ENCODE peak calls at places on chromosomes 1 and 21, in seven cellular contexts. R is stimulated activated CD4-positive, alpha-beta T cell treated with anti-CD3 and anti-CD28 coated beads, Interleukin-15, amount 100 ng/mL, for 48 hours; G is stomach; E is A549; K is neuronal stem cell; S is breast epithelium; T is PC-9. Q is an unnamed sample.
A peak's percentile ranks its signal among the peaks of the same experiment; 100 is the strongest.

GRCh38 chr1:2499986-2500596 is 24.0 kb downstream of the PLCH2 start:
- DNase-seq in R (no peak), G (no peak), E (no peak), K (no peak), S (no peak), T (no peak), Q (no peak)

GRCh38 chr1:21647431-21648373 is 21.5 kb downstream of the RAP1GAP start:
- DNase-seq in R (no peak), G (no peak), E (no peak), K (peak; percentile 80), S (no peak), T (peak; percentile 38), Q (no peak)

GRCh38 chr21:33406493-33406892 is 3.3 kb downstream of the IFNGR2 start:
- DNase-seq in R (no peak), G (no peak), E (no peak), K (no peak), S (no peak), T (no peak), Q (no peak)

GRCh38 chr1:32106663-32107273 is 1.1 kb upstream of the KPNA6 start:
- DNase-seq in R (no peak), G (no peak), E (no peak), K (no peak), S (no peak), T (no peak), Q (no peak)

GRCh38 chr1:182806015-182806678 is 16.6 kb downstream of the NPL start:
- DNase-seq in R (no peak), G (no peak), E (no peak), K (no peak), S (no peak), T (no peak), Q (no peak)

GRCh38 chr21:34743831-34744230 is 75.0 kb downstream of the CLIC6 start:
- DNase-seq in R (no peak), G (peak; percentile 63), E (no peak), K (no peak), S (peak; percentile 82), T (peak; percentile 78), Q (peak; percentile 72)

GRCh38 chr1:221759436-221759835 is 17.5 kb upstream of the DUSP10 start:
- DNase-seq in R (no peak), G (no peak), E (no peak), K (no peak), S (no peak), T (no peak), Q (no peak)

GRCh38 chr1:231357831-231358354 is 19.8 kb downstream of the SPRTN start:
- DNase-seq in R (no peak), G (peak; percentile 33), E (peak; percentile 52), K (peak; percentile 38), S (no peak), T (peak; percentile 14), Q (no peak)

GRCh38 chr1:27203946-27204345 is 30.5 kb upstream of the WDTC1 start:
- DNase-seq in R (no peak), G (no peak), E (no peak), K (no peak), S (no peak), T (no peak), Q (no peak)

GRCh38 chr1:21313146-21313885 is 23.1 kb upstream of the ECE1 start:
- DNase-seq in R (no peak), G (no peak), E (no peak), K (no peak), S (no peak), T (no peak), Q (no peak)

GRCh38 chr1:18927654-18928272 is 25.4 kb upstream of the ALDH4A1 start:
- DNase-seq in R (peak; percentile 25), G (no peak), E (no peak), K (no peak), S (no peak), T (peak; percentile 46), Q (no peak)

GRCh38 chr1:92980732-92981647 is 19.7 kb upstream of the DIPK1A start:
- DNase-seq in R (no peak), G (no peak), E (no peak), K (no peak), S (no peak), T (no peak), Q (no peak)

GRCh38 chr1:54370287-54371003 is 35.7 kb downstream of the SSBP3 start:
- DNase-seq in R (no peak), G (no peak), E (no peak), K (no peak), S (peak; percentile 41), T (no peak), Q (no peak)

GRCh38 chr1:3364983-3365382 is 89.5 kb upstream of the ARHGEF16 start:
- DNase-seq in R (no peak), G (no peak), E (no peak), K (no peak), S (no peak), T (no peak), Q (no peak)

GRCh38 chr1:9780554-9781110 is 43.1 kb downstream of the CLSTN1 start:
- DNase-seq in R (no peak), G (no peak), E (no peak), K (no peak), S (no peak), T (no peak), Q (no peak)

GRCh38 chr1:19081218-19081893 is 124.9 kb upstream of the IFFO2 start:
- DNase-seq in R (no peak), G (no peak), E (peak; percentile 25), K (no peak), S (no peak), T (peak; percentile 19), Q (no peak)

GRCh38 chr1:196910208-196910607 is 22.4 kb downstream of the CFHR4 start:
- DNase-seq in R (no peak), G (no peak), E (no peak), K (no peak), S (no peak), T (no peak), Q (no peak)

GRCh38 chr1:12556368-12556930 is 61.6 kb downstream of the DHRS3 start:
- DNase-seq in R (no peak), G (no peak), E (no peak), K (no peak), S (peak; percentile 86), T (peak; percentile 46), Q (no peak)

GRCh38 chr1:111209622-111210021 is 9.2 kb upstream of the DENND2D start:
- DNase-seq in R (no peak), G (no peak), E (no peak), K (no peak), S (no peak), T (no peak), Q (peak; percentile 65)

GRCh38 chr1:184075040-184076029 is 23.8 kb downstream of the TSEN15 start:
- DNase-seq in R (no peak), G (no peak), E (peak; percentile 37), K (no peak), S (no peak), T (peak; percentile 15), Q (no peak)

GRCh38 chr1:22143065-22143514 is at the start of gene WNT4:
- DNase-seq in R (no peak), G (peak; percentile 61), E (peak; percentile 29), K (no peak), S (no peak), T (peak; percentile 70), Q (no peak)

GRCh38 chr1:80542231-80542630 is 1258.5 kb upstream of the ADGRL2 start:
- DNase-seq in R (no peak), G (no peak), E (no peak), K (no peak), S (no peak), T (no peak), Q (no peak)